ENCODE peak calls at places on chromosomes 3 and 15, in four cellular contexts. A is PC-3, C is cardiac muscle cell, F is stomach. G is an unnamed sample. For H3K4me1 and H3K27me3, the result is how much of the 10 kb centered on the place peaks cover.

GRCh38 chr3:47113669-47114365 is 50.1 kb downstream of the SETD2 start:
- DNase-seq in A (peak), F (no peak), C (no peak), G (no peak)

GRCh38 chr3:156291269-156292123 is 171.1 kb downstream of the KCNAB1 start:
- DNase-seq in A (no peak), C (peak), F (no peak), G (peak)

GRCh38 chr3:14156843-14157561 is 21.4 kb downstream of the XPC start:
- DNase-seq in F (no peak), A (no peak), C (no peak), G (no peak)

GRCh38 chr3:8318002-8318649 is 183.5 kb upstream of the LMCD1 start:
- DNase-seq in F (no peak), C (no peak), A (peak), G (no peak)

GRCh38 chr3:148861277-148861869 is 3.7 kb upstream of the CPA3 start:
- DNase-seq in F (no peak), C (peak), A (peak), G (no peak)

GRCh38 chr15:45162771-45163507 is 24.8 kb downstream of the SHF start:
- DNase-seq in C (peak), A (peak), F (peak), G (peak)

GRCh38 chr15:98321916-98322315 is 326.4 kb upstream of the IGF1R start:
- DNase-seq in A (no peak), F (no peak), C (no peak), G (no peak)

GRCh38 chr3:55688154-55688553 is 201.0 kb upstream of the WNT5A start:
- DNase-seq in A (no peak), C (no peak), F (no peak), G (no peak)

GRCh38 chr3:177451940-177452484 is 254.7 kb upstream of the TBL1XR1 start:
- DNase-seq in F (no peak), C (no peak), A (no peak), G (no peak)

GRCh38 chr3:72375237-72376154 is 472.7 kb downstream of the SHQ1 start:
- DNase-seq in F (no peak), C (no peak), A (no peak), G (no peak)

GRCh38 chr3:124567168-124567567 is 163.1 kb upstream of the UMPS start:
- DNase-seq in F (no peak), A (no peak), C (no peak), G (no peak)

GRCh38 chr3:195073866-195074860 is 196.8 kb downstream of the XXYLT1 start:
- DNase-seq in C (no peak), A (no peak), F (peak), G (peak)

GRCh38 chr3:171497546-171497945 is 37.3 kb upstream of the TNIK start:
- DNase-seq in C (peak), F (no peak), A (no peak), G (no peak)

GRCh38 chr3:93843981-93844380 is 129.7 kb downstream of the PROS1 start:
- DNase-seq in F (no peak), C (no peak), A (peak), G (no peak)

GRCh38 chr3:114939920-114940319 is 207.2 kb downstream of the ZBTB20 start:
- DNase-seq in A (no peak), F (no peak), C (no peak), G (no peak)

GRCh38 chr15:77739591-77740378 is 107.1 kb upstream of the LINGO1 start:
- DNase-seq in C (no peak), A (no peak), F (no peak), G (no peak)

GRCh38 chr3:141738636-141739363 is 702 bp downstream of the RNF7 start:
- DNase-seq in F (no peak), A (peak), C (peak), G (peak)

GRCh38 chr3:55570361-55570760 is 83.3 kb upstream of the WNT5A start:
- DNase-seq in C (no peak), A (no peak), F (no peak), G (no peak)

DNA sequence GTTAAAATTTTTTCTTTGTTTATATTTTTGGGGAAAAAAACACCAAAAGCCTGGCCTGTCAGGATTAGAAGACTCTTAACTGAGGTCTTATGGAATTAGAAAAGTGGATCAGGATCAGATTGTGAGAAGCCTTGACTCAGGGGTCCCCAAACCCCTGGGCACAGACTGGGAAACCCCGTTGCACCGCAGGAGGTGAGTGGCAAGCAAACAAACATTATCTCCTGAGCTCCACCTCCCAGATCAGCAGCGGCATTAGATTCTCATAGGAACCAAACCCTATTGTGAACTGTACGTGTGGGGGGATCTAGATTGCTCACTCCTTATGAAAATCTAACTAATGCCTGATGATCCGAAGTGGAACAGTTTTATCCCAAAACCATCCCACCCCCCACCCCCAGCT is 117.2 kb downstream of the TCF12 start:
- DNase-seq in C (no peak), F (no peak), A (no peak), G (no peak)
- H3K4me1 ChIP-seq in C (under half), F (under half), A (under half), G (under half)

GRCh38 chr3:36892457-36893136 is 52.3 kb downstream of the TRANK1 start:
- DNase-seq in F (no peak), A (no peak), C (no peak), G (no peak)
- H3K27me3 ChIP-seq in F (under half), A (under half), C (under half), G (under half)

GRCh38 chr3:39250116-39250747 is 29.6 kb downstream of the CX3CR1 start:
- DNase-seq in F (no peak), C (no peak), A (no peak), G (no peak)
- H3K4me1 ChIP-seq in F (under half), C (under half), A (under half), G (under half)

DNA sequence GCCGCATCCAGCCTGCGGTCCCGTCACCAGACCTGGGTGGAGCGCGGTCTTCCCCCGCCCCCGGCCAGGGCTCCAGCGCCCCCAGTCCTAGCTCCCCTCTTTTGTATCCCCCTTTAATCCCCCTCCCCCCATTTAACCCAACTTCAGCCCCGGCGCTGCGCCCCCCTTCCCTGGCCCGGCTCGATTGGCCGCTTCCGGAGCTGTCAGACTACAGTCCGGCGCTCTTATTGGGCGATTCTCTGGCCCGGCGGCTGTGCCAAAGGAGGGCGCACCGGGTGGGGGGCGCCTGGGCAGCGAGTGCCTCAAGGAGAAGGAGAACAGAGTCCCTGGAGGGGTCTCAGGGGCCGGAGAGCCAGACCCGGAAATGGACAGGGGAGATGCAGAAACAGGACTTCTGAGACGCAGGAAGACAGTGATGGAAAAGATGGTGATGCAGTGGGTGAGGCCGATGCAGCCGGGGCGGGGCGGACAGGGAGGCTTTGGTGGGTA is 1.1 kb upstream of the ADCY5 start:
- DNase-seq in A (no peak), F (no peak), C (peak), G (no peak)
- H3K27me3 ChIP-seq in A (half or more), F (under half), C (under half), G (under half)